ENCODE peak calls at places on chromosomes 4 and X, in nine cellular contexts. J is fibroblast of the aortic adventitia; A is stimulated activated CD4-positive, alpha-beta T cell treated with anti-CD3 and anti-CD28 coated beads, Interleukin-4, amount 100 ng/mL, for 48 hours; R is NCI-H774; Z is astrocyte of the spinal cord; D is MG63; F is NCI-H2081; Q is progenitor cell of endocrine pancreas; O is CD4-positive, alpha-beta T cell. E is an unnamed sample.

GRCh38 chr4:138090145-138090917 is 151.8 kb downstream of the SLC7A11 start:
- DNase-seq in J (peak; percentile 91), A (peak; percentile 1), R (peak; percentile 33), Z (peak; percentile 87), D (peak; percentile 43), F (peak; percentile 63), Q (peak; percentile 52), O (no peak), E (peak; percentile 44)

GRCh38 chr4:16684083-16684482 is 214.4 kb downstream of the LDB2 start:
- DNase-seq in J (peak; percentile 96), A (no peak), R (no peak), Z (peak; percentile 56), D (no peak), F (no peak), Q (no peak), O (no peak), E (no peak)

GRCh38 chr4:124085561-124086180 is 626.9 kb downstream of the ANKRD50 start:
- DNase-seq in J (peak; percentile 55), A (no peak), R (no peak), Z (peak; percentile 40), D (no peak), F (no peak), Q (no peak), O (no peak), E (no peak)

GRCh38 chr4:145564540-145564939 is 54.6 kb upstream of the MMAA start:
- DNase-seq in J (no peak), A (no peak), R (no peak), Z (no peak), D (no peak), F (no peak), Q (no peak), O (no peak), E (no peak)

GRCh38 chr4:102008711-102009110 is 218.2 kb downstream of the BANK1 start:
- DNase-seq in J (peak; percentile 22), A (no peak), R (no peak), Z (no peak), D (no peak), F (no peak), Q (no peak), O (no peak), E (no peak)

GRCh38 chr4:140061194-140061593 is 92.8 kb downstream of the MAML3 start:
- DNase-seq in J (no peak), A (no peak), R (no peak), Z (peak; percentile 62), D (no peak), F (no peak), Q (no peak), O (no peak), E (no peak)

GRCh38 chrX:101274198-101274597 is 16.9 kb downstream of the TAF7L start:
- DNase-seq in J (no peak), A (no peak), R (no peak), Z (no peak), D (no peak), F (no peak), Q (no peak), O (no peak), E (no peak)

GRCh38 chr4:81783565-81783964 is 311.9 kb upstream of the RASGEF1B start:
- DNase-seq in J (no peak), A (no peak), R (no peak), Z (no peak), D (no peak), F (no peak), Q (no peak), O (no peak), E (no peak)

GRCh38 chrX:87572911-87573310 is 55.3 kb downstream of the KLHL4 start:
- DNase-seq in J (peak; percentile 31), A (no peak), R (no peak), Z (peak; percentile 46), D (no peak), F (no peak), Q (no peak), O (no peak), E (no peak)

GRCh38 chrX:105190252-105190853 is 30.1 kb downstream of the TEX13A start:
- DNase-seq in J (peak; percentile 44), A (no peak), R (no peak), Z (peak; percentile 40), D (no peak), F (peak; percentile 31), Q (no peak), O (no peak), E (no peak)

GRCh38 chr4:159312236-159312635 is 209.4 kb downstream of the RAPGEF2 start:
- DNase-seq in J (no peak), A (no peak), R (no peak), Z (no peak), D (no peak), F (no peak), Q (no peak), O (no peak), E (no peak)

GRCh38 chr4:168630445-168631187 is 133.8 kb downstream of the PALLD start:
- DNase-seq in J (peak; percentile 65), A (no peak), R (no peak), Z (peak; percentile 95), D (peak; percentile 60), F (no peak), Q (no peak), O (no peak), E (no peak)

GRCh38 chrX:637660-638481 is 7.3 kb downstream of the SHOX start:
- DNase-seq in J (no peak), A (no peak), R (no peak), Z (no peak), D (no peak), F (no peak), Q (no peak), O (no peak), E (no peak)

GRCh38 chr4:78310056-78310731 is 241.4 kb upstream of the ANXA3 start:
- DNase-seq in J (peak; percentile 13), A (no peak), R (no peak), Z (no peak), D (no peak), F (no peak), Q (no peak), O (no peak), E (no peak)

GRCh38 chr4:89108068-89108467 is 3.3 kb upstream of the TIGD2 start:
- DNase-seq in J (no peak), A (no peak), R (no peak), Z (no peak), D (no peak), F (peak; percentile 2), Q (no peak), O (no peak), E (no peak)

GRCh38 chr4:110632506-110633357 is 9.9 kb upstream of the PITX2 start:
- DNase-seq in J (no peak), A (no peak), R (no peak), Z (no peak), D (no peak), F (no peak), Q (no peak), O (no peak), E (no peak)

GRCh38 chr4:6965329-6965728 is 55.7 kb downstream of the TBC1D14 start:
- DNase-seq in J (no peak), A (no peak), R (no peak), Z (no peak), D (no peak), F (no peak), Q (no peak), O (no peak), E (no peak)

GRCh38 chr4:72567036-72567435 is 2.0 kb downstream of the ADAMTS3 start:
- DNase-seq in J (no peak), A (no peak), R (no peak), Z (no peak), D (no peak), F (no peak), Q (no peak), O (no peak), E (no peak)

GRCh38 chrX:96752776-96753175 is 68.1 kb downstream of the DIAPH2 start:
- DNase-seq in J (no peak), A (no peak), R (no peak), Z (no peak), D (no peak), F (no peak), Q (no peak), O (no peak), E (no peak)

GRCh38 chr4:155773196-155773800 is 14.5 kb downstream of the GUCY1B1 start:
- DNase-seq in J (no peak), A (no peak), R (no peak), Z (no peak), D (no peak), F (no peak), Q (no peak), O (no peak), E (no peak)

GRCh38 chr4:84503495-84504437 is 4.7 kb upstream of the NKX6-1 start:
- DNase-seq in J (peak; percentile 75), A (no peak), R (peak; percentile 42), Z (peak; percentile 80), D (peak; percentile 6), F (peak; percentile 57), Q (no peak), O (no peak), E (peak; percentile 78)

GRCh38 chrX:101417981-101418841 is 10.2 kb downstream of the HNRNPH2 start:
- DNase-seq in J (no peak), A (peak; percentile 23), R (no peak), Z (peak; percentile 49), D (peak; percentile 4), F (no peak), Q (peak; percentile 25), O (peak; percentile 12), E (peak; percentile 32)

GRCh38 chrX:65595460-65595876 is 60.9 kb upstream of the LAS1L start:
- DNase-seq in J (peak; percentile 96), A (peak; percentile 91), R (peak; percentile 28), Z (peak; percentile 91), D (peak; percentile 79), F (peak; percentile 91), Q (peak; percentile 66), O (peak; percentile 90), E (peak; percentile 79)

GRCh38 chr4:2794707-2795557 is 2.0 kb downstream of the SH3BP2 start:
- DNase-seq in J (peak; percentile 83), A (no peak), R (no peak), Z (peak; percentile 75), D (peak; percentile 74), F (no peak), Q (no peak), O (no peak), E (no peak)